ENCODE peak calls at places on chromosomes 1 and 21, in seven cellular contexts. X is MM.1S, G is hepatocyte, P is neural progenitor cell, E is HCT116, B is PC-3, N is GM23248. I is an unnamed sample. For H3K4me1, the result is how much of the 10 kb centered on the place peaks cover.

GRCh38 chr1:197222025-197222685 is 45.9 kb upstream of the CRB1 start:
- DNase-seq in X (no peak), G (no peak), P (no peak), E (no peak), B (peak), N (no peak), I (peak)

GRCh38 chr21:41217656-41218380 is 49.9 kb downstream of the BACE2 start:
- DNase-seq in X (no peak), G (peak), P (peak), E (no peak), B (no peak), N (peak), I (no peak)

GRCh38 chr21:26717146-26717739 is 128.0 kb downstream of the ADAMTS1 start:
- DNase-seq in X (peak), G (no peak), P (no peak), E (no peak), B (peak), N (peak), I (peak)

GRCh38 chr1:211738709-211739301 is 63.4 kb upstream of the NEK2 start:
- DNase-seq in X (peak), G (no peak), P (no peak), E (no peak), B (peak), N (no peak), I (no peak)

GRCh38 chr1:212791261-212791675 is 309 bp downstream of the NSL1 start:
- DNase-seq in X (no peak), G (no peak), P (no peak), E (no peak), B (peak), N (peak), I (no peak)

GRCh38 chr1:234659538-234659937 is 49.6 kb upstream of the IRF2BP2 start:
- DNase-seq in X (no peak), G (peak), P (no peak), E (peak), B (peak), N (peak), I (no peak)

GRCh38 chr21:41008971-41009370 is 159.0 kb upstream of the BACE2 start:
- DNase-seq in X (no peak), G (no peak), P (no peak), E (no peak), B (no peak), N (no peak), I (no peak)

GRCh38 chr1:176656257-176656995 is 193.5 kb downstream of the PAPPA2 start:
- DNase-seq in X (no peak), G (peak), P (peak), E (no peak), B (peak), N (peak), I (no peak)

GRCh38 chr1:110337704-110338199 is 1.4 kb upstream of the RBM15 start:
- DNase-seq in X (peak), G (peak), P (peak), E (no peak), B (no peak), N (peak), I (peak)

GRCh38 chr1:156625436-156626078 is 6.3 kb downstream of the HAPLN2 start:
- DNase-seq in X (peak), G (peak), P (peak), E (no peak), B (peak), N (peak), I (peak)

GRCh38 chr1:151960780-151961513 is 32.7 kb downstream of the S100A10 start:
- DNase-seq in X (no peak), G (no peak), P (no peak), E (no peak), B (no peak), N (no peak), I (no peak)

GRCh38 chr1:235357485-235358378 is 9.5 kb upstream of the TBCE start:
- DNase-seq in X (no peak), G (no peak), P (peak), E (no peak), B (no peak), N (no peak), I (peak)

GRCh38 chr1:229139320-229139719 is 131.6 kb upstream of the RAB4A start:
- DNase-seq in X (peak), G (no peak), P (no peak), E (no peak), B (no peak), N (no peak), I (no peak)

GRCh38 chr1:206808615-206809014 is 36.3 kb upstream of the IL10 start:
- DNase-seq in X (peak), G (peak), P (peak), E (no peak), B (peak), N (peak), I (peak)

GRCh38 chr1:49364676-49365075 is 588.0 kb upstream of the BEND5 start:
- DNase-seq in X (no peak), G (no peak), P (no peak), E (no peak), B (peak), N (no peak), I (peak)

GRCh38 chr1:34320081-34320480 is 143.4 kb downstream of the C1orf94 start:
- DNase-seq in X (no peak), G (peak), P (no peak), E (no peak), B (peak), N (peak), I (no peak)

GRCh38 chr1:84827976-84828375 is 65.0 kb downstream of the LPAR3 start:
- DNase-seq in X (no peak), G (no peak), P (no peak), E (no peak), B (no peak), N (no peak), I (no peak)

GRCh38 chr1:168000656-168001055 is 63.8 kb upstream of the MPC2 start:
- DNase-seq in X (no peak), G (no peak), P (no peak), E (no peak), B (no peak), N (no peak), I (no peak)

GRCh38 chr1:31510304-31510703 is 66.0 kb upstream of the TINAGL1 start:
- DNase-seq in X (no peak), G (no peak), P (no peak), E (no peak), B (peak), N (no peak), I (no peak)

GRCh38 chr1:31509124-31510072 is 66.9 kb upstream of the TINAGL1 start:
- DNase-seq in X (peak), G (peak), P (no peak), E (no peak), B (no peak), N (no peak), I (no peak)

GRCh38 chr1:31514117-31514516 is 62.2 kb upstream of the TINAGL1 start:
- DNase-seq in X (no peak), G (no peak), P (no peak), E (no peak), B (no peak), N (no peak), I (no peak)

GRCh38 chr1:31510853-31511789 is 65.2 kb upstream of the TINAGL1 start:
- DNase-seq in X (no peak), G (peak), P (no peak), E (no peak), B (peak), N (no peak), I (peak)

GRCh38 chr1:31511848-31512615 is 64.3 kb upstream of the TINAGL1 start:
- DNase-seq in X (no peak), G (peak), P (no peak), E (no peak), B (no peak), N (no peak), I (no peak)
- H3K4me1 ChIP-seq in X (under half), G (under half), P (under half), E (under half), B (under half), N (under half), I (under half)

DNA sequence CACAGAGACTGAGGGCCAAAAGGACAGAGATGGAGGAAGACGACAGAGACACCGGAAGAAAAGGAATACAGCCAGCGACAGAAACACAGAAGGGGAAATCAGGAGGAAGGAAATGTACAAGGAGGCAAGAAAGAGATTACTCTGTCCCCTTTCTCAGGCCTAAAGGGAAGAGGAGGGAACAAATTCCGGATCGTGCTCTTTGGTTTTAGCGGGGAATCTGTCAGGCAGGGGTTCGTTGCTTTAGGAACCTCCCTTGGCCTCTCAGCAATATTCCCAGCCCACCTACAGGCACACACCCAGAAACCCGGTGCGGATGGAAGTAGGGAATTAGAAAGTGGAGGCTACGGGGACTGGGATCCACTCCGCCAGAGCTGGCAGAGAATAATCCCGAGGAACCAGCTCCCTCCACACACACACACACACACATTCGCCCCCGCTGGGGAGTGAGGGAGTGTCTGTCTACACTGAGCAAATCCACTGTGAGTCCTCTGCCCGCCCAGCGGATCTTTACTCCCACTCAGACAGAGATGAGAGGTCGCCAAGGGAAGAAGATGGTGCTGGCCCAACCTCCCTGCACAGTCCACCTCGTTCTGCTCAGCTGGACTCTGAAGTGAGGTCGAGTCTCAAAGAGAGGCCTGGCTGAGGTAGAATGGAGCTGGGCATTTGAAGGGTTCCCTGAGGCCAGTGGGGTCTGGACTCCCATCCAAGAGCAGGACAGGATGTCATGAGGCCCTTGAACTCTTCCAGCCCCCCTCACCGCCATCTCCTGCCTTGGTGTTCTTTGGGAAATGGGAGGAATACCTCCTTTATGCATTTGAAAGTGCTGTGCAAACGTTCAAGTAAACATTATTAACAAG is 5.7 kb downstream of the TAL1 start:
- DNase-seq in X (no peak), G (no peak), P (peak), E (no peak), B (no peak), N (no peak), I (peak)
- TF ChIP-seq EZH2 in X (no peak), G (peak), P (peak), E (no peak), B (no peak), N (peak), I (peak)

GRCh38 chr1:180971273-180971997 is 51.2 kb downstream of the STX6 start:
- DNase-seq in X (no peak), G (no peak), P (no peak), E (no peak), B (no peak), N (no peak), I (no peak)

GRCh38 chr1:180974236-180974635 is 48.4 kb downstream of the STX6 start:
- DNase-seq in X (no peak), G (no peak), P (peak), E (no peak), B (peak), N (peak), I (no peak)

GRCh38 chr1:180973360-180973759 is 49.3 kb downstream of the STX6 start:
- DNase-seq in X (no peak), G (no peak), P (no peak), E (no peak), B (no peak), N (no peak), I (no peak)

GRCh38 chr1:180976958-180977357 is 45.7 kb downstream of the STX6 start:
- DNase-seq in X (no peak), G (no peak), P (no peak), E (no peak), B (no peak), N (no peak), I (no peak)

GRCh38 chr1:180975551-180975950 is 47.1 kb downstream of the STX6 start:
- DNase-seq in X (no peak), G (no peak), P (no peak), E (no peak), B (no peak), N (no peak), I (no peak)
- TF ChIP-seq EZH2phosphoT487 in X (no peak), G (no peak), P (no peak), E (no peak), B (no peak), N (no peak), I (no peak)

GRCh38 chr1:6750490-6750889 is 34.8 kb upstream of the CAMTA1 start:
- DNase-seq in X (no peak), G (no peak), P (no peak), E (no peak), B (no peak), N (no peak), I (no peak)
- H3K4me1 ChIP-seq in X (under half), G (under half), P (under half), E (under half), B (under half), N (under half), I (under half)